ENCODE peak calls at places on chromosomes 7 and 10, in four cellular contexts. F is GM20000; V is NCI-H2171 treated with DMSO at 0.1 percent for 48 hours; H is CD4-positive, alpha-beta T cell. L is an unnamed sample.

GRCh38 chr7:39615350-39615975 is 7.9 kb upstream of the RALA start:
- DNase-seq in H (no peak), F (no peak), V (no peak), L (no peak)

GRCh38 chr10:22251751-22252285 is 34.0 kb upstream of the EBLN1 start:
- DNase-seq in H (peak), F (peak), V (no peak), L (no peak)

GRCh38 chr10:94992811-94993210 is 54.4 kb downstream of the CYP2C9 start:
- DNase-seq in F (no peak), H (no peak), V (no peak), L (no peak)

GRCh38 chr10:96830511-96831199 is 1.4 kb upstream of the LCOR start:
- DNase-seq in V (peak), H (peak), F (peak), L (no peak)

GRCh38 chr10:88991161-88991899 is 732 bp downstream of the FAS start:
- DNase-seq in H (peak), F (peak), V (no peak), L (no peak)

GRCh38 chr7:54782829-54783228 is 23.8 kb upstream of the SEC61G start:
- DNase-seq in V (no peak), F (no peak), H (no peak), L (no peak)

GRCh38 chr7:30232366-30232765 is 52.0 kb upstream of the ZNRF2 start:
- DNase-seq in H (no peak), V (no peak), F (no peak), L (no peak)

GRCh38 chr10:3068201-3068967 is 1.0 kb downstream of the PFKP start:
- DNase-seq in F (peak), V (peak), H (peak), L (no peak)

GRCh38 chr10:24790599-24790998 is 66.9 kb upstream of the ARHGAP21 start:
- DNase-seq in V (no peak), F (no peak), H (no peak), L (no peak)

GRCh38 chr10:91409069-91409868 is 875 bp upstream of the HECTD2 start:
- DNase-seq in F (peak), V (peak), H (peak), L (no peak)

L was measured in NCI-H524 treated with DMSO at 0.1 percent for 48 hours.